ENCODE peak calls at places on chromosomes 4 and X, in seven cellular contexts. S is GM12878, E is HCT116, P is H1, H is HepG2, J is SK-N-SH, V is K562. L is an unnamed sample.
A peak's percentile ranks its signal among the peaks of the same experiment; 100 is the strongest.

GRCh38 chrX:83511208-83511607 is 3.1 kb downstream of the POU3F4 start:
- DNase-seq in S (no peak), E (no peak), P (peak; percentile 49), H (no peak), J (peak; percentile 21), V (no peak), L (no peak)

GRCh38 chr4:61200195-61200990 is at the start of gene ADGRL3:
- DNase-seq in S (no peak), E (no peak), P (peak; percentile 88), H (no peak), J (peak; percentile 81), V (no peak), L (no peak)

GRCh38 chrX:6067600-6067999 is 161.1 kb downstream of the NLGN4X start:
- DNase-seq in S (no peak), E (no peak), P (no peak), H (no peak), J (no peak), V (no peak), L (no peak)

GRCh38 chr4:8112672-8113071 is 45.9 kb downstream of the ABLIM2 start:
- DNase-seq in S (no peak), E (no peak), P (no peak), H (no peak), J (no peak), V (no peak), L (no peak)

GRCh38 chr4:5638316-5638715 is 70.0 kb downstream of the EVC2 start:
- DNase-seq in S (no peak), E (no peak), P (no peak), H (no peak), J (no peak), V (no peak), L (no peak)

GRCh38 chr4:94765174-94765573 is 7.4 kb downstream of the BMPR1B start:
- DNase-seq in S (no peak), E (no peak), P (no peak), H (no peak), J (no peak), V (no peak), L (no peak)

GRCh38 chr4:174549696-174550095 is 27.4 kb upstream of the HPGD start:
- DNase-seq in S (no peak), E (no peak), P (no peak), H (no peak), J (no peak), V (no peak), L (no peak)

GRCh38 chr4:1198070-1198844 is 25.9 kb upstream of the SPON2 start:
- DNase-seq in S (no peak), E (no peak), P (no peak), H (no peak), J (peak; percentile 17), V (no peak), L (no peak)

GRCh38 chr4:87117730-87118075 is 102.7 kb downstream of the KLHL8 start:
- DNase-seq in S (no peak), E (no peak), P (no peak), H (no peak), J (no peak), V (no peak), L (no peak)

GRCh38 chr4:127188847-127189246 is 443.9 kb upstream of the INTU start:
- DNase-seq in S (no peak), E (peak; percentile 7), P (no peak), H (no peak), J (no peak), V (no peak), L (no peak)

GRCh38 chr4:101418055-101418454 is 70.7 kb upstream of the PPP3CA start:
- DNase-seq in S (peak; percentile 51), E (no peak), P (no peak), H (no peak), J (no peak), V (no peak), L (no peak)

GRCh38 chrX:97743014-97743413 is 859.3 kb downstream of the RPA4 start:
- DNase-seq in S (no peak), E (no peak), P (no peak), H (no peak), J (no peak), V (no peak), L (no peak)
- TF ChIP-seq JUND in S (no peak), E (no peak), P (no peak), H (no peak), J (no peak), V (no peak), L (no peak)

DNA sequence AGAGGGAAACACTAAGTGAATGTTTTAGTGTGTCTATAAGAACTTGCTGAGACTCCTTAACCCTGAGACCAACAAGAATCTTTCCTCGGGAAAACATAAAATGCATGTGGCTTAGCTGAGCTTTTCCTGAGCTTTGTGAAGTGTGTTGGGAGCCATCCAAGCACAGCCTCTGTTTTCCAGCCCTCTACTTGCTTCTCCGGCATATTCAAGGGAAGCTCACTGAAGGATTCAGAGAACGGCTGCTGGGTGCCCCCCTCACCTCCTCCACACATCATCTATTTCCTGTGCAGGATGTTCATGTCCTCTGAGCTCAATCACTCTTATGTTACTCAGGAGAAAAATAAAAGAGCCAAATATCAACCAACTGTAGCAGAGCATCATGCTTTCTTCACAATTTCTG is 492.1 kb downstream of the IL15 start:
- DNase-seq in S (no peak), E (no peak), P (no peak), H (no peak), J (no peak), V (no peak), L (no peak)
- TF ChIP-seq JUND in S (no peak), E (no peak), P (no peak), H (no peak), J (no peak), V (no peak), L (no peak)

GRCh38 chr4:9782136-9782436 is 652 bp downstream of the DRD5 start:
- DNase-seq in S (no peak), E (no peak), P (no peak), H (no peak), J (no peak), V (no peak), L (no peak)
- TF ChIP-seq JUND in S (no peak), E (no peak), P (no peak), H (no peak), J (no peak), V (no peak), L (no peak)

DNA sequence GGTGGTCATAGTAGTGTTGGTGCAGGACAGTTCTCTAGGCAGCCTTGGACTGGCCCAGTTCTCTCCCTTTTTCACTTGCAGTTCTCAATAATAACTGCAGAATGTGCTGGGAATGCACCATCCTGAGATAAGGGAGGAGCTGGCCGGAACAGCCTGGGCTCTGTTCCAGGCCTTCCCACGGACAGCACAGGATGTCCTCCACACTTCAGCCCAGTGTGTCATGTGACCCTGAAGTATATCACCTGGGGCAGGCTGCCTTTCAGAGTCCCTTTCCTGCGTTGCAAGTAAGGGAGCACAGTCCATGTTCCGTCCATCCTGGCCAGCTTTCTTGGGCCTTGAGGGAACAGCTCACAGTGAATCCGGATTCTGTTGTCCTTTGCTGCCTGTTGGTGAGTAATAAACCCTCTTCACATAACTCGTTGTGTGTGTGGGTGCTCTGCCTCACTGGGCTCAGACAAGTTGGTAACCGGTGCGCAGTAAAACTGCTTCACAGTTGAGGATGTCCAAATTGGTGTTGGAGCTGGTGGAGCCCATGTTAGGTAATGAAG is 32.3 kb upstream of the BBS12 start:
- DNase-seq in S (no peak), E (peak; percentile 18), P (no peak), H (peak; percentile 12), J (peak; percentile 12), V (peak; percentile 57), L (no peak)
- TF ChIP-seq JUND in S (no peak), E (no peak), P (no peak), H (no peak), J (no peak), V (no peak), L (no peak)

DNA sequence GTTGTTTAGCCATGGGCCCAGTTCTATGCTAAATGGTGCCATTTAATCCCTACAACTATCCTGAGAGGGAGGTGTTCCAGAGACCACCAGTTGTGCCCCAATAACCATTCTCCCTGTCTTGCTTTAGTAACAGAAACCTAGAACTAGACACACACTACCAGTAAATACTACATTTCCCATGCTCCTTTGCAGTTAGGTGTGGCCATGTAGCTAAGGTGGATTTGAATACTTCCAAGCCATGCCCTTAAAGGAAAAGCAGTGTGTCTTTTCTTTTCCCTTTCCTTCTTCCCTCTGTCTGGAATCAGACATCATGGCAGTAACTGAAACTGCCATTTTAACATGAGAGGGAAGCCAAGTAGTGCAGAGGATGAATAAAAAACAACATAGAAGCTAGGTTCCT is 90.9 kb upstream of the TMEM33 start:
- DNase-seq in S (no peak), E (peak; percentile 27), P (no peak), H (no peak), J (no peak), V (no peak), L (peak; percentile 52)
- TF ChIP-seq JUND in S (no peak), E (no peak), P (no peak), H (no peak), J (no peak), V (no peak), L (no peak)

GRCh38 chrX:39308126-39308525 is 506.9 kb downstream of the MID1IP1 start:
- DNase-seq in S (no peak), E (no peak), P (no peak), H (no peak), J (no peak), V (peak; percentile 7), L (no peak)
- TF ChIP-seq JUND in S (no peak), E (no peak), P (no peak), H (no peak), J (no peak), V (no peak), L (no peak)

GRCh38 chr4:144611850-144612249 is 34.1 kb upstream of the HHIP start:
- DNase-seq in S (no peak), E (peak; percentile 26), P (peak; percentile 52), H (peak; percentile 1), J (peak; percentile 25), V (peak; percentile 24), L (peak; percentile 30)
- TF ChIP-seq JUND in S (no peak), E (no peak), P (no peak), H (no peak), J (no peak), V (no peak), L (no peak)

GRCh38 chr4:39660757-39661156 is 22.1 kb upstream of the SMIM14 start:
- DNase-seq in S (no peak), E (no peak), P (no peak), H (no peak), J (no peak), V (no peak), L (no peak)

GRCh38 chr4:39664828-39665731 is 26.4 kb upstream of the SMIM14 start:
- DNase-seq in S (no peak), E (no peak), P (no peak), H (peak; percentile 89), J (no peak), V (no peak), L (no peak)

GRCh38 chr4:39660045-39660444 is 21.4 kb upstream of the SMIM14 start:
- DNase-seq in S (no peak), E (no peak), P (no peak), H (no peak), J (no peak), V (no peak), L (no peak)

GRCh38 chr4:39658756-39659155 is 20.1 kb upstream of the SMIM14 start:
- DNase-seq in S (no peak), E (no peak), P (no peak), H (no peak), J (no peak), V (no peak), L (no peak)

GRCh38 chr4:39662683-39663082 is 24.0 kb upstream of the SMIM14 start:
- DNase-seq in S (no peak), E (no peak), P (no peak), H (no peak), J (no peak), V (no peak), L (no peak)
- TF ChIP-seq JUND in S (no peak), E (no peak), P (no peak), H (no peak), J (no peak), V (no peak), L (no peak)

GRCh38 chr4:80913381-80913780 is 117.1 kb upstream of the BMP3 start:
- DNase-seq in S (peak; percentile 35), E (no peak), P (no peak), H (no peak), J (no peak), V (no peak), L (no peak)
- TF ChIP-seq JUND in S (no peak), E (no peak), P (no peak), H (no peak), J (no peak), V (no peak), L (no peak)

L was measured in T47D.